ENCODE peak calls at places on chromosomes 3 and 15, in four cellular contexts. N, G, E and M are unnamed samples.

GRCh38 chr3:193297421-193297820 is 56.4 kb downstream of the PLAAT1 start:
- DNase-seq in N (no peak), E (no peak), G (no peak), M (peak; percentile 86)

GRCh38 chr15:74197176-74197965 is 5.2 kb downstream of the STRA6 start:
- DNase-seq in N (no peak), G (no peak), E (no peak), M (no peak)

GRCh38 chr3:28328188-28329151 is 20.1 kb upstream of the ZCWPW2 start:
- DNase-seq in E (no peak), N (no peak), G (no peak), M (peak; percentile 38)

GRCh38 chr3:27392950-27393679 is 23.9 kb upstream of the NEK10 start:
- DNase-seq in E (no peak), N (no peak), G (no peak), M (no peak)

GRCh38 chr3:155647196-155647595 is 97.7 kb downstream of the PLCH1 start:
- DNase-seq in N (no peak), E (no peak), G (no peak), M (no peak)

GRCh38 chr15:32706704-32707103 is 11.1 kb upstream of the GREM1 start:
- DNase-seq in N (no peak), E (no peak), G (no peak), M (no peak)

GRCh38 chr3:50602675-50603191 is 8.8 kb downstream of the CISH start:
- DNase-seq in E (peak; percentile 55), N (no peak), G (no peak), M (no peak)

GRCh38 chr3:44845528-44846520 is 15.9 kb upstream of the TMEM42 start:
- DNase-seq in N (no peak), E (no peak), G (no peak), M (peak; percentile 34)

GRCh38 chr15:38401101-38401500 is 52.8 kb upstream of the FAM98B start:
- DNase-seq in G (no peak), N (no peak), E (no peak), M (peak; percentile 38)

GRCh38 chr15:89072277-89072869 is 15.9 kb upstream of the ABHD2 start:
- DNase-seq in G (no peak), N (no peak), E (no peak), M (no peak)

GRCh38 chr3:39216176-39216790 is 23.9 kb upstream of the XIRP1 start:
- DNase-seq in N (no peak), E (no peak), G (no peak), M (no peak)

GRCh38 chr3:13203398-13204176 is 130.4 kb upstream of the IQSEC1 start:
- DNase-seq in N (no peak), G (no peak), E (no peak), M (no peak)

GRCh38 chr3:157301755-157302154 is 134.9 kb upstream of the PTX3 start:
- DNase-seq in E (no peak), N (no peak), G (no peak), M (no peak)

GRCh38 chr15:76333720-76334437 is 2.7 kb upstream of the ISL2 start:
- DNase-seq in E (peak; percentile 19), G (no peak), N (no peak), M (no peak)

GRCh38 chr3:190326930-190327329 is 4.7 kb upstream of the CLDN1 start:
- DNase-seq in N (no peak), G (no peak), E (peak; percentile 40), M (peak; percentile 74)

GRCh38 chr3:61173685-61174084 is 77.6 kb downstream of the FHIT start:
- DNase-seq in G (no peak), N (no peak), E (no peak), M (peak; percentile 10)

GRCh38 chr3:129182390-129183180 is 1.1 kb downstream of the CNBP start:
- DNase-seq in E (no peak), G (no peak), N (no peak), M (peak; percentile 54)

GRCh38 chr3:128231596-128231995 is 78.3 kb downstream of the EEFSEC start:
- DNase-seq in N (no peak), E (no peak), G (no peak), M (no peak)

GRCh38 chr3:13501958-13502790 is 22.1 kb downstream of the HDAC11 start:
- DNase-seq in N (no peak), E (no peak), G (no peak), M (no peak)

GRCh38 chr15:51796777-51797474 is 32.5 kb upstream of the TMOD3 start:
- DNase-seq in E (no peak), G (no peak), N (no peak), M (no peak)

GRCh38 chr15:101536166-101536874 is 46.8 kb upstream of the PCSK6 start:
- DNase-seq in G (no peak), N (no peak), E (peak; percentile 1), M (no peak)

GRCh38 chr15:85172846-85173490 is 191.3 kb downstream of the PDE8A start:
- DNase-seq in E (no peak), G (no peak), N (no peak), M (no peak)

GRCh38 chr3:39110041-39110639 is 2.7 kb downstream of the TTC21A start:
- DNase-seq in E (no peak), N (no peak), G (peak; percentile 34), M (no peak)

GRCh38 chr3:184899953-184900595 is 88.1 kb downstream of the VPS8 start:
- DNase-seq in G (no peak), N (no peak), E (no peak), M (no peak)

GRCh38 chr15:43214169-43214568 is 6.6 kb downstream of the EPB42 start:
- DNase-seq in N (no peak), E (no peak), G (no peak), M (no peak)

GRCh38 chr3:27658741-27659140 is 63.4 kb downstream of the EOMES start:
- DNase-seq in G (no peak), E (no peak), N (no peak), M (no peak)

GRCh38 chr3:48301814-48302194 is 31.7 kb downstream of the SPINK8 start:
- DNase-seq in N (no peak), E (peak; percentile 68), G (peak; percentile 32), M (no peak)

GRCh38 chr3:179949428-179949827 is 87.3 kb downstream of the PEX5L start:
- DNase-seq in G (no peak), N (no peak), E (no peak), M (no peak)

GRCh38 chr3:123692041-123692440 is 107.2 kb upstream of the HACD2 start:
- DNase-seq in N (no peak), G (no peak), E (no peak), M (no peak)

GRCh38 chr15:53910236-53910849 is 67.9 kb upstream of the UNC13C start:
- DNase-seq in E (no peak), N (no peak), G (no peak), M (no peak)

GRCh38 chr3:9175421-9175820 is 74.0 kb downstream of the SRGAP3 start:
- DNase-seq in G (no peak), E (no peak), N (peak; percentile 50), M (no peak)

GRCh38 chr3:112486811-112487505 is 12.3 kb downstream of the BTLA start:
- DNase-seq in N (no peak), G (no peak), E (no peak), M (peak; percentile 41)

GRCh38 chr3:96806336-96806735 is 8.1 kb upstream of the EPHA6 start:
- DNase-seq in E (no peak), G (no peak), N (no peak), M (no peak)

GRCh38 chr15:90382305-90382704 is 5.7 kb upstream of the IQGAP1 start:
- DNase-seq in G (no peak), N (no peak), E (no peak), M (no peak)

GRCh38 chr15:49832421-49832980 is 211.7 kb downstream of the DTWD1 start:
- DNase-seq in E (peak; percentile 70), N (no peak), G (no peak), M (peak; percentile 31)

GRCh38 chr3:127735767-127736693 is 63.3 kb downstream of the ABTB1 start:
- DNase-seq in E (peak; percentile 48), N (no peak), G (no peak), M (peak; percentile 85)

GRCh38 chr15:49383266-49383665 is 39.8 kb upstream of the FGF7 start:
- DNase-seq in G (no peak), N (peak; percentile 6), E (no peak), M (no peak)

GRCh38 chr3:55704521-55704920 is 217.4 kb upstream of the WNT5A start:
- DNase-seq in N (no peak), G (no peak), E (no peak), M (peak; percentile 56)

GRCh38 chr15:53535886-53536285 is 223.6 kb downstream of the WDR72 start:
- DNase-seq in N (no peak), G (no peak), E (no peak), M (peak; percentile 15)

GRCh38 chr15:64699767-64700388 is 75.5 kb downstream of the RBPMS2 start:
- DNase-seq in N (no peak), G (peak; percentile 34), E (no peak), M (peak; percentile 21)